ENCODE peak calls at places on chromosomes 12 and 14, in seven cellular contexts. One of them, this sample, is unnamed.

GRCh38 chr14:93923586-93923985 is 3.6 kb upstream of the FAM181A start:
- DNase-seq in endothelial cell of umbilical vein: no peak
- DNase-seq in MM.1S: no peak
- DNase-seq in upper lobe of right lung: no peak
- DNase-seq in AG10803: no peak
- DNase-seq in GM12878: no peak
- DNase-seq in NB4: no peak
- DNase-seq in this sample: no peak

GRCh38 chr12:68271346-68271745 is 17.9 kb upstream of the IL22 start:
- DNase-seq in endothelial cell of umbilical vein: no peak
- DNase-seq in MM.1S: no peak
- DNase-seq in upper lobe of right lung: no peak
- DNase-seq in AG10803: peak; percentile 32
- DNase-seq in GM12878: no peak
- DNase-seq in NB4: no peak
- DNase-seq in this sample: no peak

GRCh38 chr12:16685107-16685506 is 79.1 kb upstream of the LMO3 start:
- DNase-seq in endothelial cell of umbilical vein: no peak
- DNase-seq in MM.1S: no peak
- DNase-seq in upper lobe of right lung: no peak
- DNase-seq in AG10803: peak; percentile 2
- DNase-seq in GM12878: no peak
- DNase-seq in NB4: no peak
- DNase-seq in this sample: no peak

GRCh38 chr12:94304566-94305061 is 155.1 kb downstream of the CEP83 start:
- DNase-seq in endothelial cell of umbilical vein: no peak
- DNase-seq in MM.1S: no peak
- DNase-seq in upper lobe of right lung: no peak
- DNase-seq in AG10803: peak; percentile 81
- DNase-seq in GM12878: no peak
- DNase-seq in NB4: no peak
- DNase-seq in this sample: no peak

GRCh38 chr14:23306412-23307145 is at the start of gene BCL2L2:
- DNase-seq in endothelial cell of umbilical vein: peak; percentile 92
- DNase-seq in MM.1S: no peak
- DNase-seq in upper lobe of right lung: peak; percentile 95
- DNase-seq in AG10803: peak; percentile 85
- DNase-seq in GM12878: no peak
- DNase-seq in NB4: peak; percentile 89
- DNase-seq in this sample: no peak

GRCh38 chr12:95548539-95549391 is 2.5 kb downstream of the USP44 start:
- DNase-seq in endothelial cell of umbilical vein: peak; percentile 49
- DNase-seq in MM.1S: no peak
- DNase-seq in upper lobe of right lung: peak; percentile 89
- DNase-seq in AG10803: no peak
- DNase-seq in GM12878: no peak
- DNase-seq in NB4: no peak
- DNase-seq in this sample: no peak

GRCh38 chr12:106245767-106246166 is 2.1 kb downstream of the CKAP4 start:
- DNase-seq in endothelial cell of umbilical vein: peak; percentile 83
- DNase-seq in MM.1S: no peak
- DNase-seq in upper lobe of right lung: peak; percentile 87
- DNase-seq in AG10803: peak; percentile 84
- DNase-seq in GM12878: no peak
- DNase-seq in NB4: no peak
- DNase-seq in this sample: no peak

GRCh38 chr12:19131020-19131431 is 1.5 kb downstream of the PLEKHA5 start:
- DNase-seq in endothelial cell of umbilical vein: peak; percentile 37
- DNase-seq in MM.1S: no peak
- DNase-seq in upper lobe of right lung: no peak
- DNase-seq in AG10803: peak; percentile 46
- DNase-seq in GM12878: no peak
- DNase-seq in NB4: peak; percentile 35
- DNase-seq in this sample: no peak

GRCh38 chr14:69274321-69274720 is 14.4 kb downstream of the GALNT16 start:
- DNase-seq in endothelial cell of umbilical vein: no peak
- DNase-seq in MM.1S: no peak
- DNase-seq in upper lobe of right lung: no peak
- DNase-seq in AG10803: no peak
- DNase-seq in GM12878: no peak
- DNase-seq in NB4: no peak
- DNase-seq in this sample: no peak

GRCh38 chr14:75294649-75295033 is 16.0 kb downstream of the FOS start:
- DNase-seq in endothelial cell of umbilical vein: no peak
- DNase-seq in MM.1S: no peak
- DNase-seq in upper lobe of right lung: no peak
- DNase-seq in AG10803: no peak
- DNase-seq in GM12878: no peak
- DNase-seq in NB4: no peak
- DNase-seq in this sample: no peak

GRCh38 chr14:105050551-105050897 is 14.7 kb downstream of the GPR132 start:
- DNase-seq in endothelial cell of umbilical vein: no peak
- DNase-seq in MM.1S: no peak
- DNase-seq in upper lobe of right lung: peak; percentile 86
- DNase-seq in AG10803: peak; percentile 25
- DNase-seq in GM12878: no peak
- DNase-seq in NB4: no peak
- DNase-seq in this sample: no peak

GRCh38 chr12:62767506-62767905 is 167.4 kb downstream of the PPM1H start:
- DNase-seq in endothelial cell of umbilical vein: peak; percentile 32
- DNase-seq in MM.1S: no peak
- DNase-seq in upper lobe of right lung: no peak
- DNase-seq in AG10803: peak; percentile 91
- DNase-seq in GM12878: no peak
- DNase-seq in NB4: no peak
- DNase-seq in this sample: no peak

GRCh38 chr12:57093412-57094193 is 4.7 kb downstream of the NAB2 start:
- DNase-seq in endothelial cell of umbilical vein: peak; percentile 38
- DNase-seq in MM.1S: peak; percentile 29
- DNase-seq in upper lobe of right lung: peak; percentile 81
- DNase-seq in AG10803: peak; percentile 81
- DNase-seq in GM12878: no peak
- DNase-seq in NB4: peak; percentile 77
- DNase-seq in this sample: no peak

GRCh38 chr12:57090924-57091632 is 2.2 kb downstream of the NAB2 start:
- DNase-seq in endothelial cell of umbilical vein: no peak
- DNase-seq in MM.1S: no peak
- DNase-seq in upper lobe of right lung: no peak
- DNase-seq in AG10803: peak; percentile 47
- DNase-seq in GM12878: no peak
- DNase-seq in NB4: no peak
- DNase-seq in this sample: no peak

GRCh38 chr12:57092876-57093411 is 4.0 kb downstream of the NAB2 start:
- DNase-seq in endothelial cell of umbilical vein: no peak
- DNase-seq in MM.1S: no peak
- DNase-seq in upper lobe of right lung: peak; percentile 58
- DNase-seq in AG10803: no peak
- DNase-seq in GM12878: no peak
- DNase-seq in NB4: no peak
- DNase-seq in this sample: no peak

GRCh38 chr12:57091633-57092528 is 3.0 kb downstream of the NAB2 start:
- DNase-seq in endothelial cell of umbilical vein: no peak
- DNase-seq in MM.1S: no peak
- DNase-seq in upper lobe of right lung: no peak
- DNase-seq in AG10803: no peak
- DNase-seq in GM12878: no peak
- DNase-seq in NB4: no peak
- DNase-seq in this sample: no peak

GRCh38 chr12:57092529-57092862 is 3.6 kb downstream of the NAB2 start:
- DNase-seq in endothelial cell of umbilical vein: no peak
- DNase-seq in MM.1S: no peak
- DNase-seq in upper lobe of right lung: no peak
- DNase-seq in AG10803: no peak
- DNase-seq in GM12878: no peak
- DNase-seq in NB4: no peak
- DNase-seq in this sample: no peak
- H3K4me3 ChIP-seq in endothelial cell of umbilical vein: no peak overlapping the region
- H3K4me3 ChIP-seq in MM.1S: no peak overlapping the region
- H3K4me3 ChIP-seq in upper lobe of right lung: no peak overlapping the region
- H3K4me3 ChIP-seq in AG10803: peak overlapping the region; percentile 20
- H3K4me3 ChIP-seq in GM12878: no peak overlapping the region
- H3K4me3 ChIP-seq in NB4: no peak overlapping the region
- H3K4me3 ChIP-seq in this sample: no peak overlapping the region

GRCh38 chr12:57775044-57775443 is 2.6 kb downstream of the EEF1AKMT3 start:
- DNase-seq in endothelial cell of umbilical vein: no peak
- DNase-seq in MM.1S: no peak
- DNase-seq in upper lobe of right lung: peak; percentile 0
- DNase-seq in AG10803: no peak
- DNase-seq in GM12878: no peak
- DNase-seq in NB4: no peak
- DNase-seq in this sample: no peak

GRCh38 chr12:57777367-57777766 is 5.0 kb downstream of the EEF1AKMT3 start:
- DNase-seq in endothelial cell of umbilical vein: no peak
- DNase-seq in MM.1S: no peak
- DNase-seq in upper lobe of right lung: no peak
- DNase-seq in AG10803: no peak
- DNase-seq in GM12878: no peak
- DNase-seq in NB4: no peak
- DNase-seq in this sample: no peak

GRCh38 chr12:57772429-57773322 is at the start of gene EEF1AKMT3:
- DNase-seq in endothelial cell of umbilical vein: peak; percentile 64
- DNase-seq in MM.1S: peak; percentile 33
- DNase-seq in upper lobe of right lung: peak; percentile 85
- DNase-seq in AG10803: peak; percentile 41
- DNase-seq in GM12878: no peak
- DNase-seq in NB4: peak; percentile 84
- DNase-seq in this sample: no peak

GRCh38 chr12:57776247-57776587 is 3.8 kb downstream of the EEF1AKMT3 start:
- DNase-seq in endothelial cell of umbilical vein: no peak
- DNase-seq in MM.1S: no peak
- DNase-seq in upper lobe of right lung: no peak
- DNase-seq in AG10803: no peak
- DNase-seq in GM12878: no peak
- DNase-seq in NB4: no peak
- DNase-seq in this sample: no peak

DNA sequence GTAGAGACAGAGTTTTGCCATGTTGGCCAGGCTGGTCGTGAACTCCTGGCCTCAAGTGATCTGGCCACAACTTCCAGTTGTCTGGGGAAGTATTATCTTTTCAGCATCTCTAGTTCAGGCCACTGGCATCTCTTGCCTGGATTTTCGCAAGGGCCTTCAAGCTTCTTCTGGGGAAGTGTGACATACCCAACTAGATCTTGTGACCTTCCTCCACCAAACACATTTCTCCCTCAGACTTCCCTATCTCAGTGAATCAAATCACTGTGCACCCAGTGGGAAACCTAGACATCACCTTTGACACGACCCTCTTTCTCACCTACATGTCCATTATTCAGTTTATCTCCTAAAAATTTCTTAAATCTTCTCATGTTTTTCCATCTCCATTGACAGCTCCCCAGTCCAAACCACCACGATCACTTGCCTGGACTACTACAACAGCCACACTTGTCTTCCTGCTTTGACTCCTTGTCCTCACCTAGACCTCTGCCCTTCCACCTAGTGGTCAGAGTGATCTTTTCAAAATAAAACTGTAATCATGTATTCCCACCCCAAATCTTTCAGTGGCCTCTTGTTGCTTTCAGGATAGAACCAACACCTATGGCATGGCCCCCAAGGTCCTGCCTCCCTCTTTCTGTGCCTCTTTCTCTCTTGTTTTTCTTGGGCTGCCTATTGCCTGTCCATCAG is 3.3 kb downstream of the EEF1AKMT3 start:
- DNase-seq in endothelial cell of umbilical vein: no peak
- DNase-seq in MM.1S: peak; percentile 27
- DNase-seq in upper lobe of right lung: no peak
- DNase-seq in AG10803: no peak
- DNase-seq in GM12878: no peak
- DNase-seq in NB4: no peak
- DNase-seq in this sample: no peak
- TF ChIP-seq CTCF in endothelial cell of umbilical vein: no peak
- TF ChIP-seq CTCF in MM.1S: peak; percentile 26
- TF ChIP-seq CTCF in upper lobe of right lung: no peak
- TF ChIP-seq CTCF in AG10803: peak; percentile 3
- TF ChIP-seq CTCF in GM12878: no peak
- TF ChIP-seq CTCF in NB4: no peak
- TF ChIP-seq CTCF in this sample: peak; percentile 37

GRCh38 chr12:121060149-121061001 is 21.3 kb upstream of the OASL start:
- DNase-seq in endothelial cell of umbilical vein: peak; percentile 78
- DNase-seq in MM.1S: peak; percentile 80
- DNase-seq in upper lobe of right lung: no peak
- DNase-seq in AG10803: peak; percentile 41
- DNase-seq in GM12878: peak; percentile 56
- DNase-seq in NB4: peak; percentile 83
- DNase-seq in this sample: peak; percentile 56
- H3K4me3 ChIP-seq in endothelial cell of umbilical vein: peak overlapping the region; percentile 19
- H3K4me3 ChIP-seq in MM.1S: peak overlapping the region; percentile 62
- H3K4me3 ChIP-seq in upper lobe of right lung: peak overlapping the region; percentile 46
- H3K4me3 ChIP-seq in AG10803: peak overlapping the region; percentile 50
- H3K4me3 ChIP-seq in GM12878: peak overlapping the region; percentile 43
- H3K4me3 ChIP-seq in NB4: no peak overlapping the region
- H3K4me3 ChIP-seq in this sample: peak overlapping the region; percentile 42

DNA sequence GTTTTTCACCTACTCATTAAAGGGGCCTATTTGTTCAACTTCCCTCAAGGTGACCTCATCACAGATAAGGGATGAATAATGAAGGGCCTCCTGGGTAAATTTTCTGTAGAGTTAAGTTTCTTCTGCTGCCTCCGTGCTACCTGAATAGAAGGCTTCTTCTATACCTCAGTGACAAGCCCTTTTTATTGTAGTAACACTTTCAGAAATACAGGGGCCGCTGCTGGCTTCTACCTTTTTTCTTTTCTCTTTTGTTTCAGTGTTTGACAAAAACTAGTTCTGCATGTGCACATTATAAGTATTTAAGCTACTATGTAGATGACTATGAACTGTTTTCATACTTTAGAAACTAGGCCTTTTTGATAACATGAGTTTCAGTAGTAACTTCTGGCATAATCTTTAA is 207.0 kb downstream of the NAV3 start:
- DNase-seq in endothelial cell of umbilical vein: no peak
- DNase-seq in MM.1S: no peak
- DNase-seq in upper lobe of right lung: no peak
- DNase-seq in AG10803: no peak
- DNase-seq in GM12878: no peak
- DNase-seq in NB4: no peak
- DNase-seq in this sample: no peak
- TF ChIP-seq CTCF in endothelial cell of umbilical vein: no peak
- TF ChIP-seq CTCF in MM.1S: no peak
- TF ChIP-seq CTCF in upper lobe of right lung: no peak
- TF ChIP-seq CTCF in AG10803: no peak
- TF ChIP-seq CTCF in GM12878: peak; percentile 13
- TF ChIP-seq CTCF in NB4: no peak
- TF ChIP-seq CTCF in this sample: peak; percentile 15